ENCODE peak calls at places on chromosome 1, in nine cellular contexts. V is K562, F is OCI-LY7, T is osteoblast, H is trophoblast cell, Y is HCT116, O is astrocyte, B is keratinocyte, G is GM23338. W is an unnamed sample.

GRCh38 chr1:103948526-103948925 is 198.8 kb downstream of the AMY1C start:
- DNase-seq in V (no peak), F (peak; percentile 7), T (no peak), H (peak; percentile 29), Y (no peak), O (no peak), B (no peak), G (no peak), W (peak; percentile 45)

GRCh38 chr1:100584761-100585745 is 47.1 kb downstream of the GPR88 start:
- DNase-seq in V (no peak), F (no peak), T (no peak), H (peak; percentile 18), Y (no peak), O (peak; percentile 78), B (no peak), G (no peak), W (peak; percentile 44)

GRCh38 chr1:82001345-82001744 is 200.6 kb downstream of the ADGRL2 start:
- DNase-seq in V (no peak), F (no peak), T (peak; percentile 50), H (no peak), Y (no peak), O (no peak), B (no peak), G (no peak), W (no peak)

GRCh38 chr1:17765444-17766411 is 10.6 kb downstream of the ACTL8 start:
- DNase-seq in V (no peak), F (no peak), T (peak; percentile 98), H (peak; percentile 3), Y (no peak), O (peak; percentile 94), B (no peak), G (no peak), W (peak; percentile 91)

GRCh38 chr1:16241116-16241763 is 4.3 kb upstream of the CPLANE2 start:
- DNase-seq in V (no peak), F (no peak), T (no peak), H (no peak), Y (no peak), O (no peak), B (no peak), G (peak; percentile 25), W (no peak)

GRCh38 chr1:162536511-162536910 is 25.0 kb upstream of the UAP1 start:
- DNase-seq in V (no peak), F (no peak), T (peak; percentile 82), H (no peak), Y (no peak), O (peak; percentile 79), B (no peak), G (no peak), W (peak; percentile 57)

GRCh38 chr1:239363920-239364319 is 22.4 kb upstream of the CHRM3 start:
- DNase-seq in V (no peak), F (no peak), T (no peak), H (no peak), Y (no peak), O (no peak), B (no peak), G (no peak), W (no peak)

GRCh38 chr1:221724931-221725605 is 16.8 kb downstream of the DUSP10 start:
- DNase-seq in V (no peak), F (no peak), T (peak; percentile 83), H (peak; percentile 21), Y (no peak), O (peak; percentile 85), B (no peak), G (no peak), W (peak; percentile 50)

GRCh38 chr1:161374373-161374772 is 6.7 kb upstream of the CFAP126 start:
- DNase-seq in V (peak; percentile 55), F (peak; percentile 15), T (peak; percentile 62), H (peak; percentile 38), Y (no peak), O (no peak), B (no peak), G (peak; percentile 26), W (peak; percentile 53)

GRCh38 chr1:172967936-172968335 is 82.8 kb downstream of the TNFSF18 start:
- DNase-seq in V (no peak), F (no peak), T (no peak), H (peak; percentile 44), Y (no peak), O (no peak), B (no peak), G (no peak), W (no peak)

GRCh38 chr1:10634075-10634427 is 159.3 kb downstream of the PEX14 start:
- DNase-seq in V (no peak), F (no peak), T (peak; percentile 86), H (no peak), Y (no peak), O (no peak), B (no peak), G (no peak), W (no peak)

GRCh38 chr1:216095400-216095799 is 327.8 kb downstream of the USH2A start:
- DNase-seq in V (no peak), F (no peak), T (no peak), H (no peak), Y (no peak), O (no peak), B (no peak), G (peak; percentile 82), W (no peak)

GRCh38 chr1:201648066-201648910 is 109.4 kb downstream of the NAV1 start:
- DNase-seq in V (peak; percentile 85), F (no peak), T (peak; percentile 95), H (no peak), Y (no peak), O (peak; percentile 55), B (no peak), G (peak; percentile 72), W (peak; percentile 27)

GRCh38 chr1:171799166-171799565 is 17.7 kb downstream of the METTL13 start:
- DNase-seq in V (no peak), F (no peak), T (no peak), H (no peak), Y (no peak), O (no peak), B (no peak), G (no peak), W (no peak)

GRCh38 chr1:175146535-175147213 is 45.9 kb downstream of the KIAA0040 start:
- DNase-seq in V (peak; percentile 83), F (peak; percentile 74), T (peak; percentile 90), H (peak; percentile 77), Y (peak; percentile 63), O (peak; percentile 7), B (no peak), G (peak; percentile 91), W (peak; percentile 65)

DNA sequence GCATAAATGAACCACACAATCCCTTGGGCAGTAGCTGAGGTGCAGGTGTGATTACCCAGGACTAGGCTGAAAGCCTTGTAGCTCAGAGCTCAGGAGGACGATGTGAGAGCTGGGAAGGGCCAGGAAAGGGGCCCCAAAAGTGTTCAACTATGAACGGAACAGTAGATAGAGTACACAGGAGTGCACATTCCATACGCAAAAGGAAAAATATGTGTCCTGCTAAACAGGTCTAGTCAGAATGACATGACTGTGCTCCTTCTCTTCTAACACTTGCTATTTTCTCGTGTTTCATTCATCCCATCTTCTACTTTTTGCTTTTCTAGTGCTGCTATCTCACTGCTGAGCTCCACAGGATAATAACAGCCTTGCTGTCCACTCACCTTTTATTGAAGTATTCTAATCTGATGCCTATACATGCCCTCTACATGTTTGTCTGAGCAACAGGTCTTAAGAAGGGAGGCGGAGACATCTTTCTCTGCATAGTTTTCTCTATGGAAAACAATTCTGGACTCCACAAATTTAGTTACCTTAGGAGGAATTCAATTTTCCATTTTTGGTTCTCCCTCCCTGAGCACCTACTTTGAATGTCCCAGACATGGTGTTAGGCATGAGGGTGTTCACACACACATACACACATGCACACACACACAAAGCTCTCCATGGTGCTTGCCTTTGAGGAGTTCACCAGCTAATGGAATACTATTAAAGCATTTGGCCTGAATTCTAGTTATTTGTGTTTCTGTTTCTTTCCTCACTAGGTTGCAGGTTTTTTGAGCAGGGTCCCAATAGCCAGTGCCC is 3.4 kb downstream of the S100A10 start:
- DNase-seq in V (no peak), F (no peak), T (no peak), H (peak; percentile 86), Y (no peak), O (no peak), B (no peak), G (no peak), W (peak; percentile 79)
- H3K79me2 ChIP-seq in V (no peaks in the 10 kb centered on the region), F (no peaks in the 10 kb centered on the region), T (peaks cover 42% of the 10 kb centered on the region), H (peaks cover 18% of the 10 kb centered on the region), Y (peaks cover 80% of the 10 kb centered on the region), O (peaks cover 68% of the 10 kb centered on the region), B (peaks cover 74% of the 10 kb centered on the region), G (peaks cover 51% of the 10 kb centered on the region), W (peaks cover 81% of the 10 kb centered on the region)

GRCh38 chr1:6496890-6497214 is 5.4 kb upstream of the PLEKHG5 start:
- DNase-seq in V (no peak), F (no peak), T (no peak), H (no peak), Y (no peak), O (no peak), B (no peak), G (no peak), W (no peak)

GRCh38 chr1:6495041-6495441 is 3.6 kb upstream of the PLEKHG5 start:
- DNase-seq in V (no peak), F (no peak), T (no peak), H (no peak), Y (no peak), O (no peak), B (no peak), G (no peak), W (no peak)

GRCh38 chr1:6495540-6496359 is 4.3 kb upstream of the PLEKHG5 start:
- DNase-seq in V (no peak), F (no peak), T (no peak), H (no peak), Y (no peak), O (no peak), B (no peak), G (peak; percentile 78), W (no peak)

GRCh38 chr1:6497215-6497866 is 5.9 kb upstream of the PLEKHG5 start:
- DNase-seq in V (peak; percentile 46), F (peak; percentile 16), T (peak; percentile 97), H (peak; percentile 75), Y (no peak), O (no peak), B (no peak), G (peak; percentile 79), W (peak; percentile 77)

GRCh38 chr1:6496360-6496704 is 4.9 kb upstream of the PLEKHG5 start:
- DNase-seq in V (no peak), F (no peak), T (no peak), H (no peak), Y (no peak), O (no peak), B (no peak), G (peak; percentile 43), W (no peak)
- H3K4me3 ChIP-seq in V (no peak overlapping the region), F (no peak overlapping the region), T (peak overlapping the region; percentile 79), H (peak overlapping the region; percentile 55), Y (peak overlapping the region; percentile 56), O (peak overlapping the region; percentile 65), B (peak overlapping the region; percentile 70), G (peak overlapping the region; percentile 85), W (peak overlapping the region; percentile 89)

DNA sequence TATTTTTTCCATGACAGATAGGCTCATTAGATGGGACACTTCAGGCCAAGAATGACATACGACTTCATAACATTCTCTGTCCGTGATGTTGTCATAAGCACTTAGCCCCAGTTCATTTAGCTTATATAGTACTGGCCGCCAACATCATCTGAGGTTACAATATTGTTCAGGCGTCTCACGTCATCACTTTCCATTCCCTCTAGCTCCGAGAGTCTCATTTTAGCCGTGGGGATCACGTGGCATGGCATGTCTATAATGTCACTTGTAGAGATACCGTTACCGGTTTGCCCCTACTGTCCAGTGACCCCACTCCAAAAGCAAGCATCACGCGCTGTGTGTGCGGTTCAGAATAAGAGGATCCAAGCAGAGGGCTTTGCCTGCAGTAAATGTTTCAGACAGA is 34.6 kb upstream of the HEATR1 start:
- DNase-seq in V (no peak), F (no peak), T (no peak), H (no peak), Y (no peak), O (no peak), B (no peak), G (no peak), W (no peak)
- H3K79me2 ChIP-seq in V (no peaks in the 10 kb centered on the region), F (no peaks in the 10 kb centered on the region), T (no peaks in the 10 kb centered on the region), H (no peaks in the 10 kb centered on the region), Y (no peaks in the 10 kb centered on the region), O (no peaks in the 10 kb centered on the region), B (no peaks in the 10 kb centered on the region), G (no peaks in the 10 kb centered on the region), W (no peaks in the 10 kb centered on the region)

GRCh38 chr1:46485564-46486431 is 3.8 kb upstream of the DMBX1 start:
- DNase-seq in V (no peak), F (no peak), T (peak; percentile 76), H (peak; percentile 24), Y (no peak), O (no peak), B (no peak), G (peak; percentile 60), W (no peak)
- H3K4me3 ChIP-seq in V (no peak overlapping the region), F (no peak overlapping the region), T (no peak overlapping the region), H (no peak overlapping the region), Y (no peak overlapping the region), O (no peak overlapping the region), B (no peak overlapping the region), G (peak overlapping the region; percentile 58), W (no peak overlapping the region)

W was measured in PC-3.